ENCODE peak calls at places on chromosomes 1 and 21, in five cellular contexts. N, I, L, M and J are unnamed samples.

GRCh38 chr1:155910621-155911121 is 478 bp downstream of the RIT1 start:
- DNase-seq in L (peak), I (no peak), N (no peak), M (no peak), J (peak)

GRCh38 chr21:34690041-34690792 is 21.4 kb downstream of the CLIC6 start:
- DNase-seq in L (no peak), I (no peak), M (no peak), N (no peak), J (no peak)

GRCh38 chr1:188220051-188220450 is 1391.3 kb downstream of the PLA2G4A start:
- DNase-seq in I (no peak), L (no peak), M (no peak), N (no peak), J (no peak)

GRCh38 chr21:34881894-34882371 is 167.2 kb downstream of the RUNX1 start:
- DNase-seq in N (no peak), L (no peak), I (no peak), M (no peak), J (no peak)

GRCh38 chr21:38859852-38860251 is 54.1 kb downstream of the ETS2 start:
- DNase-seq in L (no peak), N (no peak), M (no peak), I (no peak), J (no peak)

GRCh38 chr1:243740255-243740999 is 109.6 kb downstream of the AKT3 start:
- DNase-seq in N (peak), M (no peak), I (no peak), L (no peak), J (no peak)

GRCh38 chr1:19390901-19391595 is 78.9 kb downstream of the SLC66A1 start:
- DNase-seq in L (no peak), I (peak), N (no peak), M (no peak), J (peak)

GRCh38 chr1:101237229-101237837 is 514 bp downstream of the S1PR1 start:
- DNase-seq in L (no peak), I (peak), N (no peak), M (no peak), J (no peak)

GRCh38 chr1:1937549-1938275 is 18.6 kb upstream of the TMEM52 start:
- DNase-seq in I (no peak), M (no peak), N (no peak), L (no peak), J (no peak)

GRCh38 chr21:34782666-34783365 is 114.0 kb downstream of the CLIC6 start:
- DNase-seq in L (no peak), M (no peak), I (no peak), N (no peak), J (no peak)

GRCh38 chr1:87206444-87206843 is 122.2 kb upstream of the LMO4 start:
- DNase-seq in L (no peak), I (no peak), N (no peak), M (no peak), J (no peak)

GRCh38 chr1:33654267-33654832 is 181.9 kb downstream of the ZSCAN20 start:
- DNase-seq in I (no peak), N (peak), L (no peak), M (no peak), J (peak)

GRCh38 chr1:198171667-198172294 is 15.0 kb downstream of the NEK7 start:
- DNase-seq in L (no peak), I (no peak), N (no peak), M (no peak), J (no peak)

GRCh38 chr1:151711940-151712339 is 4.7 kb downstream of the CELF3 start:
- DNase-seq in M (no peak), I (no peak), L (no peak), N (no peak), J (no peak)

GRCh38 chr1:151714820-151715725 is 1.5 kb downstream of the CELF3 start:
- DNase-seq in N (no peak), I (no peak), L (no peak), M (no peak), J (no peak)

GRCh38 chr1:151711044-151711800 is 5.4 kb downstream of the CELF3 start:
- DNase-seq in I (no peak), L (no peak), N (no peak), M (no peak), J (no peak)

GRCh38 chr1:151713874-151714273 is 2.7 kb downstream of the CELF3 start:
- DNase-seq in N (no peak), L (no peak), I (no peak), M (no peak), J (no peak)

GRCh38 chr1:151713044-151713443 is 3.6 kb downstream of the CELF3 start:
- DNase-seq in I (no peak), N (no peak), L (no peak), M (no peak), J (no peak)
- TF ChIP-seq SUZ12 in I (no peak), N (no peak), L (no peak), M (no peak), J (no peak)

GRCh38 chr1:26346274-26347033 is 7.5 kb downstream of the CRYBG2 start:
- DNase-seq in I (no peak), M (no peak), L (no peak), N (no peak), J (no peak)
- TF ChIP-seq SUZ12 in I (no peak), M (no peak), L (no peak), N (no peak), J (no peak)

DNA sequence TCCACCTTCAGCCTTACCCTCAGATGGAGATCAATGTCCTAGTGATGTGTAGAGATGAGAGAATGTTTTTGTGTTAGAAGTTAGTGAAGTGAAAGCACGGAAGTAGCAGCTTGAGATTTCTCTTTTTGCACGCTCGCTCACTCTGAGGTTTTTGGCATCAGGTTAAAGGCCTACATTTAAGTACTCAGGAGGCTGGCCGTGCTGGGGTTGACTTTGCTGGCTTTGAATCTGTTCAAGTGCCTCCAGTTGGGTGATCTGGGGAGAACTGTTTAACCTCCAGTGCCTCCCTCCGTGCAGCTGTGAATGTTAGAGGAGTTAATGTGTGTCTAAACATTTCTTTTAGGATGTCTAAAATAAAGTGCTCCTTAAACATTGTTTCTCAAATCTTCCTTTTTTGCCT is 13.9 kb downstream of the PHGDH start:
- DNase-seq in M (no peak), N (no peak), I (no peak), L (no peak), J (no peak)
- TF ChIP-seq SUZ12 in M (no peak), N (no peak), I (no peak), L (no peak), J (no peak)

DNA sequence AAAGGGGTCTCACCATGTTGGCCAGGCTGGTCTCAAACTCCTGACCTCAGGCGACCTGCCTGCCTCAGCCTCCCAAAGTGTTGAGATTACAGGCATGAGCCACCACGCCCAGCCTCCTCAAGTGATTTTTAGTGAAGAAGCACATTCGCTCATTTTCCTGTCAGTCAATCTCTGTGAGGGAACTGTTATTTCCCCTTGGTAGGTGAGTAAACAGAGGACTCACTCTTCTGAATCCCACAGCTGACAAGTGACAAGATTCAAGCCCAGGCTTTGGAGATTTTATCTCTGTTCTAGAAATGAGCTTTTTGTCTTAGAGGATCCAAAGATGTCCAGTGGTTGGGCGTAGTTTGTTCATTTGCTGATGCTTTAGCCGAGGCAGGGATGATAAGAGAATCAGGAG is 43.9 kb upstream of the TACSTD2 start:
- DNase-seq in M (no peak), N (no peak), L (no peak), I (no peak), J (no peak)
- TF ChIP-seq SUZ12 in M (no peak), N (no peak), L (no peak), I (no peak), J (no peak)

GRCh38 chr1:56496158-56496557 is 83.2 kb downstream of the PLPP3 start:
- DNase-seq in L (no peak), I (no peak), N (no peak), M (peak), J (no peak)
- TF ChIP-seq SUZ12 in L (no peak), I (no peak), N (no peak), M (no peak), J (no peak)

GRCh38 chr1:228360533-228361313 is 45.9 kb downstream of the TRIM11 start:
- DNase-seq in I (no peak), N (no peak), L (no peak), M (peak), J (no peak)

GRCh38 chr1:228359613-228360532 is 46.8 kb downstream of the TRIM11 start:
- DNase-seq in M (no peak), N (no peak), L (no peak), I (no peak), J (no peak)

GRCh38 chr1:228361314-228362140 is 45.1 kb downstream of the TRIM11 start:
- DNase-seq in I (no peak), L (no peak), N (no peak), M (no peak), J (no peak)

GRCh38 chr1:228358764-228359612 is 47.6 kb downstream of the TRIM11 start:
- DNase-seq in L (no peak), I (no peak), M (no peak), N (no peak), J (no peak)

DNA sequence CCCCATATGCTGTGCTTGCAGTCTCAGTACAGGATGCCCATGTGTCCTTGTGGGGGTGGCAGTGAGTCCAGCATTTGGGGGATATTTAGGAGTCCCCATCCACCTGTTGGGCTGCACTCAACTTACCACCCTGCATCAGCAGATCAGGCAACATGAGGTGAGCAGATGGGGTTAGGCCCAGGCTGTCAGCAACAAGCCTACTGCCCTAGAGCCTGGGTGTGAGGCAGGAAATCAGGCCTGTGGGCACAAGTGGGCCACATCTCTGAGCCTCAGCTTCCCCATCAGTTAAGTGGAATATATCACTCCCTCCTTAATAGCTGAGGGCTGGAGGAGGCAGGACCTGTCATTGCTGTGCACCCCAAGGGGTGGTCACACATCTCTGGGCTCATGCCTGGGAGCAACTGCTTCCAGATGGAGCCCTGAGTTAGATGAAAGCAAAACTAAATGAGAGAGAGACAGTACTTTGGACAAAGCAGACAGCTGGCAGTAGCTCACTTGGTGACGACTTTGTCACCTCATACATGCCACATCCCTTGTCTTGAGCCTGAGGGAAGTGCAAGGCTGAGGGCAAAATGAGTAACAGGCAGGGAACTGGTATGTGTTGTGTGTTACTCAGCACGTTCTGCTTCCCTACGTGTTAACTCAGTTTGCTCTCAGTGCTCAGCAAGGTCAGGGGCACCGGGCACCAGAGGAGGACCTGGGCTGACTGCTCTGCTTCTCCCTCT is 48.4 kb downstream of the TRIM11 start:
- DNase-seq in N (no peak), I (no peak), M (no peak), L (no peak), J (no peak)
- TF ChIP-seq SUZ12 in N (no peak), I (no peak), M (no peak), L (no peak), J (no peak)

GRCh38 chr1:59142663-59143487 is 154.0 kb upstream of the FGGY start:
- DNase-seq in L (no peak), N (peak), M (peak), I (no peak), J (no peak)
- TF ChIP-seq SUZ12 in L (no peak), N (no peak), M (no peak), I (no peak), J (no peak)

DNA sequence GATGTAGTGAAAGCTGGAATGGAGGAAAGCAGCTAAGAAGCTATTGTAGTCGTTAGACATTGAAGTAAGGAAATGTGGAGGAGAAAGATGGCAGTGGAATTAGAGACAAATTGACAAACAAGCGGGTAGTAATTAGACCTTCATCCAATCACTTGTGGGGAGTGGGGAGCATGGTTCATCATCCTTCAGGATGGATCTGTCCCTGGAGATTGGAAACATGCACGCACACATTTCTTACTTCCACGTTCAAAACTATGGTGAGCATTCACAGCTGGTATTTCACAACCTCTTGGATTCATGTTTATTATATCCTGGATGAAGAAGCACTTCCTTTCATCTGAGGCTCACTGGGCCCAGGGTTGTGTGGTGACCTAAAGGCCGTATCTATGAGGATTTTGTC is 188.0 kb downstream of the ST6GALNAC3 start:
- DNase-seq in I (no peak), N (no peak), M (no peak), L (no peak), J (no peak)
- TF ChIP-seq SUZ12 in I (no peak), N (no peak), M (no peak), L (no peak), J (no peak)